ENCODE peak calls at places on chromosomes 12 and 14, in five cellular contexts. U is breast epithelium, K is stomach, J is HCT116, L is transverse colon. R is an unnamed sample.

GRCh38 chr14:102473559-102473958 is 36.0 kb downstream of the ANKRD9 start:
- DNase-seq in U (no peak), K (no peak), J (no peak), L (no peak), R (no peak)

GRCh38 chr14:104972301-104973211 is 5.6 kb downstream of the AHNAK2 start:
- DNase-seq in U (peak; percentile 84), K (peak; percentile 77), J (peak; percentile 86), L (peak; percentile 84), R (no peak)

GRCh38 chr12:75933136-75933535 is 98.4 kb downstream of the PHLDA1 start:
- DNase-seq in U (no peak), K (no peak), J (peak; percentile 75), L (no peak), R (no peak)

GRCh38 chr12:117158911-117159310 is 31.4 kb downstream of the FBXO21 start:
- DNase-seq in U (no peak), K (no peak), J (no peak), L (no peak), R (no peak)

GRCh38 chr12:52070243-52070925 is 606 bp downstream of the ATG101 start:
- DNase-seq in U (no peak), K (no peak), J (no peak), L (no peak), R (no peak)

GRCh38 chr12:67019070-67019469 is 250.1 kb upstream of the CAND1 start:
- DNase-seq in U (no peak), K (no peak), J (no peak), L (no peak), R (no peak)

GRCh38 chr14:89121961-89122675 is 294.9 kb downstream of the FOXN3 start:
- DNase-seq in U (no peak), K (no peak), J (no peak), L (no peak), R (no peak)

GRCh38 chr12:46562625-46563228 is 190.2 kb upstream of the SLC38A2 start:
- DNase-seq in U (no peak), K (no peak), J (no peak), L (no peak), R (no peak)

GRCh38 chr14:89221109-89221508 is 195.9 kb downstream of the FOXN3 start:
- DNase-seq in U (no peak), K (no peak), J (no peak), L (no peak), R (no peak)

GRCh38 chr14:65850429-65851145 is 438.1 kb downstream of the FUT8 start:
- DNase-seq in U (no peak), K (no peak), J (no peak), L (peak; percentile 14), R (no peak)

GRCh38 chr14:100396266-100396795 is 73.2 kb downstream of the SLC25A47 start:
- DNase-seq in U (no peak), K (no peak), J (no peak), L (no peak), R (no peak)

GRCh38 chr12:5497329-5498058 is 65.6 kb downstream of the NTF3 start:
- DNase-seq in U (no peak), K (no peak), J (no peak), L (peak; percentile 53), R (no peak)

GRCh38 chr12:123533672-123534643 is at the start of gene RILPL1:
- DNase-seq in U (peak; percentile 60), K (peak; percentile 41), J (no peak), L (peak; percentile 35), R (peak; percentile 70)

GRCh38 chr12:123532021-123532420 is 1.5 kb downstream of the RILPL1 start:
- DNase-seq in U (no peak), K (no peak), J (no peak), L (peak; percentile 21), R (peak; percentile 44)

GRCh38 chr12:123531091-123531490 is 2.4 kb downstream of the RILPL1 start:
- DNase-seq in U (no peak), K (no peak), J (no peak), L (no peak), R (no peak)

GRCh38 chr12:123530683-123531082 is 2.8 kb downstream of the RILPL1 start:
- DNase-seq in U (no peak), K (no peak), J (no peak), L (no peak), R (no peak)

DNA sequence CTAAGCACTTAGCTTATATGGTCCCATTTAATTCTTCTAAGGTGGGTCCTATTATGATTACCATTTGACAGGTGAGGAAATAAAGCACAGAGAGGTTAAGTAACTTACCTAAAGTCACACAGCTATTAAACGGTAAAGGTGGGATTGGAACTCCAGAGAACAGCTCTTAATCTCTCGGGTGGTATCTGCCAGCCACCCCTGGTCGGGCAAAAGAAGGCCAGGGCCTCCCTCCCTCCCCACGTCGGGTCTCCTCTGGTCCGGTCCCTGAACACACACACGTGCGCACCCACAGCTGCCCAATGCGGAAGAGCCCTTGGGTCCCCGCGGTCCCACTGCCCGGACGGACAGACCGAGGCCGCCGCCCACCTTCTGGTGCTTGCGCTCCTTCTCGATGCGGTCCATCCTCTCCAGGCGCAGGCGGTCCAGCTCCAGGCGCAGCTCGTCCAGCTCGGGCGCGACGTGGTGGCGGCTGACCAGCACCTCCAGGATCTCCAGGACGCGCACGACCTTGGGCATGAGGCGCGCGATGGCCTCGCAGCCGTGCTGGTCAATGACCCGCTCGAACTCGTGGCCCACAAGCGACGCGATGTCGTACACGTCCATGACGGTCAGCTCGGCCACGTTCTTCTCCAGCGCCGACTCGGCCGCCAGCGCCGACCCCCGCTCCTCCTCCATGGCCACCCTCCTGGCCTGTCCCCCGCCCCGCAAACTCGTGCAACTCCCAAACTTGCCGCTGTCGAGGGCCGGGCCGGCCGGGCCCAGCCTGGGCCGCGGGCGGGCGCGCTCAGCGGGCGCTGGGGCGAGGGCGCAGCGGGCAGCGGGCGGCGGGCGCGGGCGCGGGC is 490 bp downstream of the RILPL1 start:
- DNase-seq in U (no peak), K (peak; percentile 28), J (no peak), L (peak; percentile 30), R (peak; percentile 34)
- TF ChIP-seq POLR2A in U (no peak), K (no peak), J (no peak), L (no peak), R (no peak)

GRCh38 chr12:8941691-8942478 is 7.6 kb downstream of the M6PR start:
- DNase-seq in U (no peak), K (no peak), J (no peak), L (no peak), R (no peak)

GRCh38 chr12:8936735-8937134 is 12.7 kb downstream of the M6PR start:
- DNase-seq in U (no peak), K (no peak), J (no peak), L (no peak), R (no peak)
- TF ChIP-seq POLR2AphosphoS5 in U (no peak), K (no peak), J (no peak), L (no peak), R (no peak)

DNA sequence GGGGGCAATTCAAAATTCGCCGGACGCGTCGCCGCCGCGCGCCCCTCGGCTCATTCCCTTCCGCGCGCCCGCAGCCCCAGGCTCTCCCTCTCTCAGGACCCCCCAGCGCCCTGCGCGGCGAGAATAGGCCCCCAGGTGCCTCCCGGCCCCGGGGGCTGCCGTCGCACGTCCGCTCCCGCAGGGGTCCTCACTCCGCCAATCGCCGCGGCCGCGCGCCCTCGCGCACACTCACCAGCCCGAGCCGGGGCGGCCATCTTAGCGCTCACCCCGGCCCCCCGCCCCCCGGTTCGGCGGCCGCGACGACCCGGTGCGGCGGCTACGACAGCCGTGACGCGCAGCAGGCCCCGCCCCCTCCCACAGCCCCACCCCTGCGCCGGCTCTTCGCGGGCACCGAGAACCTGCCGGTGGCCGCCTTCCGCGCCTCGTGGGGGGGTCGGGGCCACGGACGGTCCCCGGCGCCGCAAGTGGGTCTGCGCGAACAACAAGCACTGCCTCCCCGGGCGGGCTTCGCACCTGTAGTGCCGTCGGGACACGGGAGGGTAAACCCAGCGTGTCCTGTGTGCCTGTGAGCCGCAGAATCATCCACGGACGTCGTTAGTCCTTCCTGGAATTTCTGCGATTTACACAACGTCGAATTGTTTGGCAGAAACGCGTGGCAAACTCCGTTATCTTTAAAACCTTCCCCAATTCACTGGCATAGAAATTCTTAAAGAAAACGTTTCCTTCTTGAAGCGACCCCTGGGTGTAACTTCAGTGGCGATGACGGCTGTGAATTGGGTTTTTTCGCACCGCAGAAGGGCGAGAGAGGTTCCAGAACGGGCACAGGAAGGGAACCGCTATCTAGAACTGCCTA is 2.5 kb downstream of the USP44 start:
- DNase-seq in U (no peak), K (peak; percentile 48), J (no peak), L (peak; percentile 56), R (peak; percentile 59)
- TF ChIP-seq POLR2A in U (no peak), K (no peak), J (no peak), L (no peak), R (no peak)

GRCh38 chr12:53452159-53453077 is 516 bp downstream of the PCBP2 start:
- DNase-seq in U (peak; percentile 85), K (peak; percentile 86), J (peak; percentile 64), L (peak; percentile 85), R (peak; percentile 50)
- TF ChIP-seq POLR2AphosphoS5 in U (peak; percentile 85), K (peak; percentile 70), J (peak; percentile 31), L (no peak), R (peak; percentile 85)

GRCh38 chr14:23555533-23555881 is 564 bp upstream of the THTPA start:
- DNase-seq in U (no peak), K (no peak), J (no peak), L (no peak), R (no peak)

GRCh38 chr14:23557521-23557920 is 1.4 kb downstream of the THTPA start:
- DNase-seq in U (no peak), K (no peak), J (no peak), L (no peak), R (no peak)

GRCh38 chr14:23557946-23558345 is 1.9 kb downstream of the THTPA start:
- DNase-seq in U (no peak), K (no peak), J (no peak), L (no peak), R (no peak)

GRCh38 chr14:23556700-23557440 is 799 bp downstream of the THTPA start:
- DNase-seq in U (no peak), K (no peak), J (no peak), L (no peak), R (no peak)

DNA sequence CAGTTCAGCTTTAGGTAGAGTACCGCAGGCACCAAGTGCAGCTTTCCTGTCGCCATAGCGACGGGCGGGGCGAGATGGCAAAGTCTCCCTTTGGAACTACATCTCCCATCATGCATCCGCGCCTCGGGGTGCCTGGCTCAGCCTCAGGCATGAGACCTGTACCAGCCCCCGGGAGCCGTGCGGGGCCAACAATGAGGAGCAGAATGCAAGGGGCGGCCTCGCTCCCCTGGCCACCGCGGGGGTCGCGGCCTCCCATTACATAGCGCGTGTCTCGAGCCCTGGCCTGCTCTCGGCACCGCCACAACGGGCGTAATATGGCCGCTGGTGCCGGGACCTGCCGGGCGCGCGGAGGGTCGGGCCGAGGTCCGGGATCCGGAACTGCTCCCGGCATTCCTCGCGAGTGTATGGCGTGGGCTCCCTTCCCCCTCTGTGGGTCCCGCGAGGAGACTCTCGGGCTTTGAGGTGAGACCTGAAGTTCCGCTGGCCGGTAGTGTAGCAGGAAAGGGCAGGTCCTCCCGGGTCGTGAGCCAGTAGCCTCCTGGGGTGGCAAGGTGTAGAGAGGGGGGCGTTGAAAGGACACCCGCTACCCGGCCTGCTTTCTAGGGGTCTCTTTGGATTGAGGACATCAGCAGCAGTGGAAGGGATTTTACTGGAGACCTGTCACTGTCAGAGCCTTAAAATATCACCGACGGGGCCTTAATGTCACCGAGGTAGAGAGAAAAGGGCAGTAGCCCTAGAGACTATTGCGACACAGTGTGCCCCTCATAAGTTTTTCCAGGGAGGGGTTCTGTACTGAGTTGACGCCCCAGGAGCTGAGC is at the start of gene THTPA:
- DNase-seq in U (peak; percentile 84), K (peak; percentile 94), J (peak; percentile 81), L (peak; percentile 94), R (peak; percentile 94)
- TF ChIP-seq POLR2A in U (no peak), K (no peak), J (peak; percentile 55), L (peak; percentile 50), R (peak; percentile 75)

R was measured in GM12891.